ENCODE peak calls at places on chromosome 18, in six cellular contexts. One of them, this sample, is unnamed.

GRCh38 chr18:56200381-56200831 is 438.0 kb downstream of the TXNL1 start:
- DNase-seq in SK-N-DZ: no peak
- DNase-seq in ureter: no peak
- DNase-seq in T-helper 9 cell: no peak
- DNase-seq in keratinocyte: no peak
- DNase-seq in nucleus accumbens: no peak
- DNase-seq in this sample: no peak

GRCh38 chr18:56716692-56717146 is 65.6 kb downstream of the WDR7 start:
- DNase-seq in T-helper 9 cell: no peak
- DNase-seq in nucleus accumbens: no peak
- DNase-seq in SK-N-DZ: no peak
- DNase-seq in keratinocyte: no peak
- DNase-seq in ureter: no peak
- DNase-seq in this sample: no peak

GRCh38 chr18:44602845-44603244 is 77.8 kb upstream of the SETBP1 start:
- DNase-seq in SK-N-DZ: no peak
- DNase-seq in nucleus accumbens: no peak
- DNase-seq in ureter: no peak
- DNase-seq in T-helper 9 cell: no peak
- DNase-seq in keratinocyte: no peak
- DNase-seq in this sample: no peak

GRCh38 chr18:56890632-56891031 is 239.5 kb downstream of the WDR7 start:
- DNase-seq in ureter: no peak
- DNase-seq in nucleus accumbens: no peak
- DNase-seq in T-helper 9 cell: no peak
- DNase-seq in SK-N-DZ: no peak
- DNase-seq in keratinocyte: peak; percentile 19
- DNase-seq in this sample: no peak

GRCh38 chr18:25621682-25622081 is 269.7 kb upstream of the ZNF521 start:
- DNase-seq in SK-N-DZ: no peak
- DNase-seq in nucleus accumbens: no peak
- DNase-seq in T-helper 9 cell: no peak
- DNase-seq in ureter: no peak
- DNase-seq in keratinocyte: no peak
- DNase-seq in this sample: no peak

GRCh38 chr18:67408240-67408639 is 108.3 kb downstream of the DSEL start:
- DNase-seq in T-helper 9 cell: no peak
- DNase-seq in ureter: no peak
- DNase-seq in SK-N-DZ: no peak
- DNase-seq in keratinocyte: no peak
- DNase-seq in nucleus accumbens: no peak
- DNase-seq in this sample: no peak

GRCh38 chr18:1270081-1270480 is 365.4 kb downstream of the ADCYAP1 start:
- DNase-seq in SK-N-DZ: no peak
- DNase-seq in keratinocyte: no peak
- DNase-seq in T-helper 9 cell: no peak
- DNase-seq in nucleus accumbens: no peak
- DNase-seq in ureter: no peak
- DNase-seq in this sample: no peak

GRCh38 chr18:61998957-61999356 is 106.2 kb upstream of the RNF152 start:
- DNase-seq in ureter: no peak
- DNase-seq in T-helper 9 cell: no peak
- DNase-seq in SK-N-DZ: peak; percentile 12
- DNase-seq in keratinocyte: no peak
- DNase-seq in nucleus accumbens: no peak
- DNase-seq in this sample: no peak

GRCh38 chr18:26307161-26307773 is 81.0 kb downstream of the TAF4B start:
- DNase-seq in nucleus accumbens: no peak
- DNase-seq in ureter: no peak
- DNase-seq in SK-N-DZ: peak; percentile 60
- DNase-seq in keratinocyte: no peak
- DNase-seq in T-helper 9 cell: no peak
- DNase-seq in this sample: no peak

GRCh38 chr18:13660510-13660909 is 65.8 kb downstream of the FAM210A start:
- DNase-seq in SK-N-DZ: no peak
- DNase-seq in nucleus accumbens: no peak
- DNase-seq in ureter: no peak
- DNase-seq in T-helper 9 cell: no peak
- DNase-seq in keratinocyte: no peak
- DNase-seq in this sample: no peak

GRCh38 chr18:79512461-79513380 is 117.0 kb downstream of the NFATC1 start:
- DNase-seq in SK-N-DZ: no peak
- DNase-seq in keratinocyte: no peak
- DNase-seq in ureter: peak; percentile 33
- DNase-seq in nucleus accumbens: no peak
- DNase-seq in T-helper 9 cell: no peak
- DNase-seq in this sample: no peak

GRCh38 chr18:36211612-36212065 is 24.3 kb downstream of the MOCOS start:
- DNase-seq in keratinocyte: no peak
- DNase-seq in SK-N-DZ: no peak
- DNase-seq in ureter: no peak
- DNase-seq in T-helper 9 cell: no peak
- DNase-seq in nucleus accumbens: no peak
- DNase-seq in this sample: no peak